ENCODE peak calls at places on chromosome 1, in ten cellular contexts. E is caudate nucleus; V is HCT116; J is stimulated activated CD4-positive, alpha-beta T cell treated with anti-CD3 and anti-CD28 coated beads, Interleukin-12 subunit alpha, Interleukin-12 subunit beta, amount 100 ng/mL, for 48 hours; Q is HEK293T; Z is natural killer cell; W is stimulated activated CD8-positive, alpha-beta memory T cell treated with anti-CD3 and anti-CD28 coated beads, Interleukin-7, amount 100 ng/mL, for 1 hour; B is RKO; K is NCI-H748 treated with DMSO at 0.1 percent for 48 hours; L is lower lobe of right lung. O is an unnamed sample.

GRCh38 chr1:3031401-3032221 is 10.3 kb downstream of the ACTRT2 start:
- DNase-seq in E (no peak), V (no peak), J (no peak), Q (no peak), Z (no peak), W (no peak), B (no peak), K (no peak), L (no peak), O (no peak)

GRCh38 chr1:43636006-43636641 is 13.8 kb upstream of the KDM4A start:
- DNase-seq in E (no peak), V (no peak), J (no peak), Q (no peak), Z (no peak), W (no peak), B (no peak), K (no peak), L (no peak), O (no peak)

GRCh38 chr1:161382214-161383019 is 14.7 kb upstream of the CFAP126 start:
- DNase-seq in E (no peak), V (peak), J (no peak), Q (peak), Z (no peak), W (no peak), B (peak), K (peak), L (no peak), O (peak)

GRCh38 chr1:182205378-182206022 is 144.0 kb upstream of the ZNF648 start:
- DNase-seq in E (no peak), V (no peak), J (no peak), Q (no peak), Z (no peak), W (no peak), B (no peak), K (no peak), L (no peak), O (no peak)

GRCh38 chr1:209318302-209319056 is 265.0 kb upstream of the CAMK1G start:
- DNase-seq in E (no peak), V (no peak), J (no peak), Q (no peak), Z (no peak), W (no peak), B (no peak), K (no peak), L (no peak), O (no peak)

GRCh38 chr1:6141601-6142000 is 38.5 kb downstream of the CHD5 start:
- DNase-seq in E (no peak), V (no peak), J (no peak), Q (no peak), Z (no peak), W (no peak), B (peak), K (no peak), L (no peak), O (no peak)

GRCh38 chr1:150708595-150708994 is 11.6 kb upstream of the GOLPH3L start:
- DNase-seq in E (no peak), V (no peak), J (peak), Q (no peak), Z (no peak), W (no peak), B (no peak), K (no peak), L (no peak), O (no peak)

GRCh38 chr1:7225711-7226505 is 440.7 kb downstream of the CAMTA1 start:
- DNase-seq in E (no peak), V (no peak), J (no peak), Q (no peak), Z (no peak), W (no peak), B (no peak), K (no peak), L (no peak), O (no peak)

GRCh38 chr1:185601189-185601588 is 133.0 kb upstream of the HMCN1 start:
- DNase-seq in E (no peak), V (no peak), J (no peak), Q (no peak), Z (no peak), W (no peak), B (no peak), K (no peak), L (no peak), O (no peak)

GRCh38 chr1:38992450-38993111 is 1.5 kb downstream of the AKIRIN1 start:
- DNase-seq in E (no peak), V (no peak), J (no peak), Q (no peak), Z (no peak), W (no peak), B (no peak), K (no peak), L (no peak), O (no peak)

GRCh38 chr1:29311352-29312030 is 75.2 kb downstream of the PTPRU start:
- DNase-seq in E (no peak), V (no peak), J (no peak), Q (no peak), Z (no peak), W (no peak), B (no peak), K (no peak), L (peak), O (no peak)

GRCh38 chr1:233390842-233391241 is 63.3 kb downstream of the MAP3K21 start:
- DNase-seq in E (no peak), V (no peak), J (no peak), Q (no peak), Z (no peak), W (no peak), B (no peak), K (no peak), L (no peak), O (no peak)